ENCODE peak calls at places on chromosome 18, in six cellular contexts. T, F, Q, B, E and H are unnamed samples.

GRCh38 chr18:48310353-48310752 is 98.8 kb downstream of the ZBTB7C start:
- DNase-seq in Q (no peak), B (no peak), F (no peak), E (no peak), T (no peak), H (no peak)

GRCh38 chr18:23302852-23303527 is 150.1 kb upstream of the RIOK3 start:
- DNase-seq in Q (no peak), E (peak; percentile 98), T (no peak), F (no peak), B (no peak), H (no peak)

GRCh38 chr18:45828917-45829811 is 3.7 kb downstream of the SIGLEC15 start:
- DNase-seq in F (no peak), Q (no peak), B (peak; percentile 50), T (no peak), E (no peak), H (peak; percentile 20)

GRCh38 chr18:51266736-51267135 is 69.3 kb upstream of the MEX3C start:
- DNase-seq in T (no peak), Q (no peak), E (no peak), F (no peak), B (no peak), H (peak; percentile 61)

GRCh38 chr18:24176727-24177416 is 38.0 kb downstream of the CABYR start:
- DNase-seq in T (peak; percentile 61), E (peak; percentile 43), B (peak; percentile 64), Q (peak; percentile 37), F (peak; percentile 13), H (peak; percentile 57)

GRCh38 chr18:41939326-41939725 is 15.7 kb upstream of the PIK3C3 start:
- DNase-seq in E (no peak), T (no peak), F (no peak), Q (no peak), B (no peak), H (no peak)

GRCh38 chr18:74796928-74797576 is 199.4 kb downstream of the ZNF407 start:
- DNase-seq in E (no peak), T (peak; percentile 40), B (peak; percentile 53), Q (peak; percentile 24), F (no peak), H (no peak)

GRCh38 chr18:5506174-5506573 is 37.6 kb downstream of the EPB41L3 start:
- DNase-seq in B (no peak), E (no peak), F (no peak), Q (no peak), T (no peak), H (no peak)

GRCh38 chr18:30650499-30650898 is 392.0 kb downstream of the DSC3 start:
- DNase-seq in Q (no peak), T (no peak), B (no peak), E (no peak), F (no peak), H (no peak)

GRCh38 chr18:32480581-32480980 is 9.9 kb upstream of the GAREM1 start:
- DNase-seq in E (no peak), F (no peak), T (no peak), Q (no peak), B (no peak), H (no peak)

GRCh38 chr18:38313851-38314250 is 748.3 kb upstream of the CELF4 start:
- DNase-seq in B (no peak), E (no peak), Q (no peak), T (no peak), F (no peak), H (no peak)

GRCh38 chr18:52484977-52485376 is 145.0 kb downstream of the DCC start:
- DNase-seq in B (no peak), E (no peak), T (no peak), F (no peak), Q (no peak), H (peak; percentile 7)

GRCh38 chr18:34707670-34708069 is 2.4 kb upstream of the DTNA start:
- DNase-seq in F (peak; percentile 6), E (peak; percentile 92), T (no peak), B (no peak), Q (no peak), H (no peak)

GRCh38 chr18:2655153-2655953 is at the start of gene SMCHD1:
- DNase-seq in Q (peak; percentile 59), T (no peak), E (peak; percentile 81), F (peak; percentile 27), B (peak; percentile 95), H (peak; percentile 87)

GRCh38 chr18:55988537-55988936 is 400.5 kb upstream of the TCF4 start:
- DNase-seq in B (no peak), F (no peak), E (peak; percentile 94), Q (no peak), T (no peak), H (no peak)

GRCh38 chr18:22074343-22075070 is 94.9 kb upstream of the GATA6 start:
- DNase-seq in T (no peak), E (no peak), Q (no peak), B (no peak), F (no peak), H (no peak)

GRCh38 chr18:67133669-67134068 is 382.9 kb downstream of the DSEL start:
- DNase-seq in B (no peak), E (no peak), T (no peak), F (no peak), Q (no peak), H (no peak)

GRCh38 chr18:67425724-67426123 is 90.8 kb downstream of the DSEL start:
- DNase-seq in B (no peak), T (no peak), E (peak; percentile 59), Q (no peak), F (peak; percentile 2), H (no peak)

GRCh38 chr18:62325806-62326645 is 916 bp downstream of the TNFRSF11A start:
- DNase-seq in F (peak; percentile 11), B (no peak), T (no peak), Q (no peak), E (peak; percentile 38), H (peak; percentile 35)

GRCh38 chr18:63823516-63824219 is 48.5 kb downstream of the SERPINB7 start:
- DNase-seq in Q (peak; percentile 2), B (peak; percentile 18), F (no peak), T (no peak), E (peak; percentile 12), H (peak; percentile 83)

GRCh38 chr18:49161627-49162026 is 210.9 kb upstream of the SMAD7 start:
- DNase-seq in E (no peak), Q (no peak), B (no peak), F (no peak), T (peak; percentile 90), H (no peak)

GRCh38 chr18:44895176-44895798 is 214.6 kb downstream of the SETBP1 start:
- DNase-seq in Q (no peak), F (peak; percentile 16), E (peak; percentile 49), T (peak; percentile 53), B (peak; percentile 44), H (peak; percentile 57)

GRCh38 chr18:10927290-10927979 is 221.9 kb downstream of the PIEZO2 start:
- DNase-seq in T (no peak), F (no peak), E (peak; percentile 88), B (no peak), Q (no peak), H (no peak)

GRCh38 chr18:10924290-10924689 is 225.1 kb downstream of the PIEZO2 start:
- DNase-seq in B (no peak), F (no peak), E (no peak), T (no peak), Q (no peak), H (no peak)

GRCh38 chr18:10927980-10928605 is 221.3 kb downstream of the PIEZO2 start:
- DNase-seq in T (peak; percentile 72), Q (no peak), B (no peak), E (no peak), F (no peak), H (no peak)

GRCh38 chr18:10928971-10929373 is 220.4 kb downstream of the PIEZO2 start:
- DNase-seq in Q (no peak), B (no peak), T (peak; percentile 87), E (no peak), F (no peak), H (no peak)

DNA sequence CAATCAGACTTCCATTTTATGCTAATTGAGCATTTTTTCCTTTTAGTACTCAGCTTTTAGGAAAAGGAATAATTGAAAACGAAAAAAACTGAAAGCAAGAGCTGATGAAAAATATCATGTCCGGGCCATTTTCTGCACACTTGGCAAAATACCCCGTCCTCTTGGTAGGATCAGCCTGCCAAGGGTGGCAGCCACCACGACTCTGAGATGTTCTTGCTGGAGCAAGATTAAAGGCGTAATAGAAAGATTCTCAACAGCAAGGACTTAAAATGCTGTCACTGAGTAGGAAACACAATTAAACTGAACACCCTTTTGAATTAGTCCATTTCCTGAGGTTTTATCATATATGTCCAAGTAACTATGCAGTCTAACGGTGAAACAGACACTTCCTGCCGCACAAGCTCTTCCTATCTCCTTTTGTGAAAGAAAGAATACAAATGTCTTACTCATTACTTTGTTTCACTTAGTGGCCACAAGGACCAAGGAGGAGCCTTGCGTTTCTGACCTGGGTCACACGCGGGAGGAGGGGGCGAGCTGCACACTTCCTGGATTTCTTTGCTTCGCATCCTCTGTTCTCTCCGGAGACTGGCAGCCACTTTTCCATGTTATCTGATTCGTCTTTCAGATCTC is 222.7 kb downstream of the PIEZO2 start:
- DNase-seq in B (peak; percentile 4), T (peak; percentile 47), E (peak; percentile 91), F (no peak), Q (no peak), H (peak; percentile 1)
- H3K4me3 ChIP-seq in B (no peak overlapping the region), T (peak overlapping the region; percentile 1), E (no peak overlapping the region), F (no peak overlapping the region), Q (no peak overlapping the region), H (no peak overlapping the region)

DNA sequence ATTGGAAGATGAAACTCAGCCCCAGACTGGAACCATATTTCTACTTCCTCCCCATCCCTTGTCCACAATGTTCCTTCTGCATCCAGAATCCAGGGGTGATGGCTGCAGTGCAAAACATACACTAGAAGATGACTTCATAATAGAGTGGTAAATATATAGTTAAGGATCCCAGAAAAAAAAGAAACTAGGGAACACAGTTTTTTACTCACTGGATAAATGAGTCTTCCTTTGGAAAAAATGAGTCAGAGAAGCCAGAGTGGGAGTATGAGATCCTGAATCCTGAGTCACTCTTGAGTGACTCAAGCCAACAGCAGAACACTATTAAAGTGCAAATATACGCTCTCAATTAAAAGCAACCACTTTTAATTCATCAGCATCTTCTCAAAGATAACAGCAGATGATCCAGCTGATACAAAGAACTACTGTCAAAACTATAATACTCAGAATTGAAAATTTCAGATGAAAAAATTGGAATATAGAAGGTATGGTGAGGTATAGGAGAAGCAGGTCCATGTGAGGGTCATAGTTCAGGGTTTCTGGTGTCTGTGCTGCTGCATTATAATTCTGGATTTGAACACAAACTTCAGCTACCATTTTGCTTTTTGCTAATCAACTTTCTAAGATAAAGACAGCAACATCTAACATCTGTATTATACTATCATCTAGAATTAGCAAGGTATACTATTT is 987.2 kb upstream of the CDH2 start:
- DNase-seq in E (peak; percentile 91), F (peak; percentile 37), Q (peak; percentile 3), T (no peak), B (no peak), H (no peak)
- TF ChIP-seq MYC in E (no peak), F (no peak), Q (no peak), T (no peak), B (no peak), H (no peak)

DNA sequence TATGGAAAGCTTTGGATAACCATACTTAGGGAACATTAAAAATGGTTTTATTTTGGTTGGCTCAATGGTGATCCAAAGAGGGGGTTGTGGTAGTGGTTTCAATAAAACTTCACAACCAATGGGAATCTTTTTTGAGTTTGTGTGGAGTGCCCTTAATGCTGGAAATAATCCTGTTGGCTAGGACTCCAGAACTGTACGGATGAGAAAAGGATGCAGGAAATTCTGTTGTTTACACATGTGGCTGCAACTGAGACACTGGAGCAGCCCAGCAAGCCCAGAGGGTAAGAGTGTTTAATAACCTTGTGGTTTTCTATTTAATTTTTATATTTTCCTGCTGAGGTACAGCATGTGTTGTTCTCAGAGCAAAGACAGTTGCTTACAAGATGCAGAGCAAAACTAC is at the start of gene CCDC102B:
- DNase-seq in F (no peak), Q (no peak), B (no peak), T (no peak), E (peak; percentile 57), H (no peak)
- H3K4me3 ChIP-seq in F (no peak within 1 kb of the TSS), Q (no peak within 1 kb of the TSS), B (no peak within 1 kb of the TSS), T (no peak within 1 kb of the TSS), E (no peak within 1 kb of the TSS), H (no peak within 1 kb of the TSS)

GRCh38 chr18:79629606-79630005 is 50.0 kb upstream of the CTDP1 start:
- DNase-seq in F (no peak), B (no peak), T (no peak), E (no peak), Q (no peak), H (no peak)
- TF ChIP-seq MYC in F (no peak), B (no peak), T (no peak), E (no peak), Q (no peak), H (no peak)